ENCODE peak calls at places on chromosomes 6 and 20, in nine cellular contexts. T is stimulated activated CD8-positive, alpha-beta memory T cell treated with anti-CD3 and anti-CD28 coated beads, Interleukin-7, amount 100 ng/mL, for 48 hours; B is kidney tubule cell; F is endothelial cell of umbilical vein; A is WTC11; U is HTR-8/SVneo; O is PC-9; D is NCI-H524; S is iPS DF 19.7. Q is an unnamed sample.

GRCh38 chr6:92962846-92963245 is 456.5 kb downstream of the EPHA7 start:
- DNase-seq in T (no peak), B (no peak), F (no peak), A (no peak), U (no peak), O (no peak), D (peak; percentile 44), S (no peak), Q (no peak)

GRCh38 chr20:5835234-5835845 is 85.1 kb downstream of the SHLD1 start:
- DNase-seq in T (no peak), B (peak; percentile 38), F (peak; percentile 82), A (no peak), U (peak; percentile 36), O (peak; percentile 49), D (peak; percentile 89), S (no peak), Q (no peak)

GRCh38 chr6:19988555-19988954 is 151.4 kb downstream of the ID4 start:
- DNase-seq in T (no peak), B (peak; percentile 5), F (no peak), A (no peak), U (no peak), O (no peak), D (no peak), S (no peak), Q (no peak)

GRCh38 chr6:99960027-99960426 is 34.0 kb downstream of the MCHR2 start:
- DNase-seq in T (no peak), B (no peak), F (no peak), A (no peak), U (no peak), O (no peak), D (no peak), S (no peak), Q (no peak)

GRCh38 chr6:137389150-137389664 is 105.0 kb downstream of the OLIG3 start:
- DNase-seq in T (peak; percentile 22), B (peak; percentile 58), F (no peak), A (no peak), U (no peak), O (no peak), D (no peak), S (no peak), Q (peak; percentile 56)

GRCh38 chr6:9623985-9624384 is 790.9 kb downstream of the TFAP2A start:
- DNase-seq in T (no peak), B (no peak), F (peak; percentile 4), A (no peak), U (no peak), O (no peak), D (no peak), S (no peak), Q (no peak)

GRCh38 chr20:46400828-46401477 is 5.5 kb downstream of the ELMO2 start:
- DNase-seq in T (no peak), B (no peak), F (peak; percentile 32), A (no peak), U (peak; percentile 38), O (no peak), D (no peak), S (no peak), Q (peak; percentile 15)

GRCh38 chr6:170238741-170239565 is 51.9 kb downstream of the DLL1 start:
- DNase-seq in T (no peak), B (no peak), F (no peak), A (no peak), U (no peak), O (no peak), D (no peak), S (no peak), Q (no peak)

GRCh38 chr6:3919130-3919628 is 70.0 kb downstream of the FAM50B start:
- DNase-seq in T (no peak), B (peak; percentile 94), F (no peak), A (no peak), U (peak; percentile 29), O (peak; percentile 90), D (peak; percentile 23), S (no peak), Q (no peak)

GRCh38 chr6:11224966-11225463 is 7.5 kb downstream of the NEDD9 start:
- DNase-seq in T (no peak), B (no peak), F (peak; percentile 26), A (no peak), U (no peak), O (no peak), D (no peak), S (no peak), Q (no peak)

GRCh38 chr6:32107447-32107846 is 1.7 kb downstream of the TNXB start:
- DNase-seq in T (no peak), B (no peak), F (no peak), A (no peak), U (no peak), O (no peak), D (no peak), S (no peak), Q (no peak)

GRCh38 chr20:54047741-54048140 is 22.7 kb downstream of the BCAS1 start:
- DNase-seq in T (no peak), B (no peak), F (no peak), A (no peak), U (no peak), O (no peak), D (no peak), S (no peak), Q (no peak)

GRCh38 chr6:113818528-113818927 is 38.6 kb upstream of the MARCKS start:
- DNase-seq in T (no peak), B (no peak), F (no peak), A (no peak), U (no peak), O (no peak), D (no peak), S (no peak), Q (no peak)

GRCh38 chr6:156658186-156658585 is 119.0 kb upstream of the ARID1B start:
- DNase-seq in T (no peak), B (peak; percentile 10), F (peak; percentile 15), A (no peak), U (no peak), O (no peak), D (no peak), S (no peak), Q (no peak)

GRCh38 chr6:140256213-140256612 is 881.8 kb upstream of the CITED2 start:
- DNase-seq in T (no peak), B (no peak), F (no peak), A (no peak), U (no peak), O (peak; percentile 44), D (no peak), S (no peak), Q (no peak)

GRCh38 chr6:128516514-128516898 is 3.9 kb downstream of the PTPRK start:
- DNase-seq in T (no peak), B (peak; percentile 59), F (peak; percentile 69), A (no peak), U (no peak), O (no peak), D (peak; percentile 59), S (no peak), Q (no peak)

GRCh38 chr6:112177081-112177480 is 77.3 kb downstream of the LAMA4 start:
- DNase-seq in T (no peak), B (no peak), F (no peak), A (no peak), U (no peak), O (no peak), D (no peak), S (no peak), Q (no peak)

GRCh38 chr6:33620158-33620583 is 951 bp upstream of the ITPR3 start:
- DNase-seq in T (no peak), B (peak; percentile 65), F (peak; percentile 60), A (no peak), U (peak; percentile 61), O (no peak), D (peak; percentile 21), S (no peak), Q (peak; percentile 29)

GRCh38 chr6:43699564-43700186 is 12.1 kb upstream of the MRPS18A start:
- DNase-seq in T (no peak), B (peak; percentile 55), F (peak; percentile 89), A (no peak), U (no peak), O (peak; percentile 84), D (peak; percentile 69), S (no peak), Q (no peak)

GRCh38 chr20:5077761-5078387 is 41.9 kb downstream of the PCNA start:
- DNase-seq in T (no peak), B (no peak), F (no peak), A (no peak), U (no peak), O (no peak), D (no peak), S (no peak), Q (no peak)

GRCh38 chr6:38434051-38434450 is 205.7 kb downstream of the BTBD9 start:
- DNase-seq in T (no peak), B (no peak), F (no peak), A (no peak), U (no peak), O (no peak), D (no peak), S (no peak), Q (no peak)

GRCh38 chr6:111573892-111574800 is 31.5 kb downstream of the TRAF3IP2 start:
- DNase-seq in T (no peak), B (peak; percentile 51), F (peak; percentile 87), A (no peak), U (peak; percentile 61), O (no peak), D (no peak), S (no peak), Q (no peak)

GRCh38 chr6:692356-692851 is 535 bp downstream of the EXOC2 start:
- DNase-seq in T (peak; percentile 54), B (peak; percentile 74), F (peak; percentile 63), A (peak; percentile 66), U (peak; percentile 48), O (peak; percentile 48), D (peak; percentile 20), S (no peak), Q (peak; percentile 77)

GRCh38 chr20:23366384-23366783 is 4.4 kb downstream of the GZF1 start:
- DNase-seq in T (no peak), B (peak; percentile 33), F (peak; percentile 30), A (no peak), U (no peak), O (no peak), D (no peak), S (no peak), Q (no peak)

GRCh38 chr6:71733970-71734899 is 152.1 kb upstream of the RIMS1 start:
- DNase-seq in T (no peak), B (no peak), F (no peak), A (no peak), U (no peak), O (no peak), D (no peak), S (no peak), Q (no peak)

GRCh38 chr6:35633579-35634089 is 55.1 kb downstream of the FKBP5 start:
- DNase-seq in T (no peak), B (no peak), F (no peak), A (no peak), U (no peak), O (no peak), D (no peak), S (no peak), Q (no peak)

GRCh38 chr6:80233262-80233661 is 126.8 kb downstream of the BCKDHB start:
- DNase-seq in T (no peak), B (no peak), F (no peak), A (no peak), U (no peak), O (no peak), D (no peak), S (no peak), Q (no peak)

GRCh38 chr20:41293269-41294037 is 24.1 kb downstream of the ZHX3 start:
- DNase-seq in T (no peak), B (no peak), F (no peak), A (no peak), U (no peak), O (no peak), D (no peak), S (no peak), Q (no peak)

GRCh38 chr6:166105341-166106075 is 62.1 kb downstream of the TBXT start:
- DNase-seq in T (no peak), B (no peak), F (no peak), A (no peak), U (no peak), O (no peak), D (no peak), S (no peak), Q (no peak)

GRCh38 chr20:40189621-40190020 is 499.4 kb downstream of the MAFB start:
- DNase-seq in T (no peak), B (no peak), F (no peak), A (no peak), U (no peak), O (no peak), D (no peak), S (no peak), Q (no peak)

GRCh38 chr20:8132015-8132631 is at the start of gene PLCB1:
- DNase-seq in T (peak; percentile 60), B (peak; percentile 78), F (peak; percentile 79), A (peak; percentile 93), U (peak; percentile 50), O (no peak), D (peak; percentile 90), S (peak; percentile 54), Q (peak; percentile 78)

Q was measured in stimulated activated naive CD4-positive, alpha-beta T cell.